ENCODE peak calls at places on chromosomes 5 and 9, in seven cellular contexts. A, X, C, U, K, O and D are unnamed samples. For H3K4me1, the result is how much of the 10 kb centered on the place peaks cover.

GRCh38 chr9:69121155-69122085 is 52.7 kb upstream of the TJP2 start:
- DNase-seq in A (peak), X (peak), C (peak), U (peak), K (peak), O (peak), D (peak)

GRCh38 chr5:138900281-138900965 is 25.3 kb upstream of the LRRTM2 start:
- DNase-seq in A (peak), X (no peak), C (peak), U (no peak), K (no peak), O (no peak), D (no peak)

GRCh38 chr5:5271606-5272321 is 131.6 kb downstream of the ADAMTS16 start:
- DNase-seq in A (no peak), X (no peak), C (peak), U (no peak), K (no peak), O (no peak), D (no peak)

GRCh38 chr5:80070338-80071056 is 35.3 kb downstream of the THBS4 start:
- DNase-seq in A (peak), X (no peak), C (no peak), U (no peak), K (peak), O (no peak), D (no peak)

GRCh38 chr9:88993871-88994819 is 2.9 kb downstream of the S1PR3 start:
- DNase-seq in A (no peak), X (no peak), C (no peak), U (no peak), K (no peak), O (peak), D (no peak)

GRCh38 chr5:140800816-140801493 is at the start of gene PCDHA3:
- DNase-seq in A (peak), X (no peak), C (peak), U (peak), K (peak), O (no peak), D (no peak)

GRCh38 chr9:82074144-82074543 is 85.6 kb downstream of the SPATA31D1 start:
- DNase-seq in A (no peak), X (no peak), C (no peak), U (no peak), K (no peak), O (no peak), D (no peak)

GRCh38 chr9:113573303-113573958 is 109.9 kb downstream of the RGS3 start:
- DNase-seq in A (no peak), X (no peak), C (no peak), U (no peak), K (no peak), O (peak), D (no peak)

GRCh38 chr5:145943674-145944121 is 7.3 kb downstream of the SH3RF2 start:
- DNase-seq in A (peak), X (no peak), C (peak), U (no peak), K (no peak), O (no peak), D (peak)

GRCh38 chr9:4262735-4263141 is 37.1 kb downstream of the GLIS3 start:
- DNase-seq in A (peak), X (no peak), C (peak), U (peak), K (no peak), O (no peak), D (no peak)

GRCh38 chr9:31674264-31674663 is 710.2 kb upstream of the ACO1 start:
- DNase-seq in A (no peak), X (no peak), C (peak), U (no peak), K (no peak), O (no peak), D (no peak)

GRCh38 chr9:93085676-93086075 is 10.3 kb upstream of the CARD19 start:
- DNase-seq in A (no peak), X (no peak), C (no peak), U (no peak), K (no peak), O (no peak), D (peak)

GRCh38 chr5:98454904-98455303 is 318.6 kb upstream of the RGMB start:
- DNase-seq in A (peak), X (no peak), C (peak), U (no peak), K (no peak), O (no peak), D (no peak)

GRCh38 chr5:81297531-81297930 is 3.9 kb upstream of the ZCCHC9 start:
- DNase-seq in A (no peak), X (no peak), C (no peak), U (no peak), K (no peak), O (no peak), D (no peak)
- H3K4me1 ChIP-seq in A (under half), X (under half), C (under half), U (under half), K (under half), O (under half), D (under half)

DNA sequence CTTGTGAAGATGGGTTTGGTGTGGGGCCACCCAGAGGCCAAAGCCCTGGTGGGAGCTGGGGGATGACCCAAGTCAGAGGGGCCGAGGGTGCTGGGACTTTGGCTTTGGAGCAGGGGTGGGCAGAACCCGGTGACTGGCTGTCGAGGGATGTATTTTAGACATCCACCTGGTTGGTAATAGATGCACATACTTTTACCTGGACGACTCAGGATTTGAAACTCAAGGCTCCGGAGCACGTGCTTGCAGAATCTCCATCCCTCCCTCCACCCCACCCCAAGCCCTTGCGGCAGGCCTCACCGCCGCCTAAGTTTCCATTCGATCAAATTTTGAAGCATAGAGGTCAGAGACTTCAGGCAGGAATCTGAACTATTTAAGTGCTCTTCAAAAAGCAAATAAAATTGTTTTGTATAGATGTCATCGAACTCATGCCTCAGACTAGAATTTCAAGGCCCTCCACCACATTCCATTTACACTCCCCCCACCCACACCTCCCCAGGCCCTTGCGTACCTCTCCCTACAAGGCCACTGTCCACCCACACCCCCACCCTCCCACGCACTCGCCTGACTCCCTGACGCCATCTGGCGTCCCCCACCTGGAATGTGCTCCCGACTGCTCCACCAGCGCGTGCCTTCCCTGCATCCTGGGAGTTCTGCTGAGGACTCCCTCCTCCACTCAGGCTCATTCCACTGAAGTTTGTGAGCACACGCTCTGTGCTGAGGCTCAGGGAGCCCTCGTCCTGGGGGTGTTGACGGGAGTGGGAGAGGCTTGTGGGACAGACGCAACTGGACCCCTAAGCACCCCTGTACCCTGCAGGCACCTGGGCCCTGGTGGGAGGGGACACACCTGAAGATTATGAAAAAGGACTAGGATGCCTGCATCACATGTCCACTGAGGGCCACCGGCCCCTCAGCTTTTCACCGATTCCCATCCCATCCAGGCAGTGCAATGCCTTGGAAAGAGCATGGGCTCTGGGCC is 56.4 kb upstream of the RPL26L1 start:
- DNase-seq in A (peak), X (peak), C (no peak), U (peak), K (peak), O (peak), D (peak)
- H3K4me1 ChIP-seq in A (half or more), X (under half), C (under half), U (under half), K (under half), O (under half), D (half or more)

DNA sequence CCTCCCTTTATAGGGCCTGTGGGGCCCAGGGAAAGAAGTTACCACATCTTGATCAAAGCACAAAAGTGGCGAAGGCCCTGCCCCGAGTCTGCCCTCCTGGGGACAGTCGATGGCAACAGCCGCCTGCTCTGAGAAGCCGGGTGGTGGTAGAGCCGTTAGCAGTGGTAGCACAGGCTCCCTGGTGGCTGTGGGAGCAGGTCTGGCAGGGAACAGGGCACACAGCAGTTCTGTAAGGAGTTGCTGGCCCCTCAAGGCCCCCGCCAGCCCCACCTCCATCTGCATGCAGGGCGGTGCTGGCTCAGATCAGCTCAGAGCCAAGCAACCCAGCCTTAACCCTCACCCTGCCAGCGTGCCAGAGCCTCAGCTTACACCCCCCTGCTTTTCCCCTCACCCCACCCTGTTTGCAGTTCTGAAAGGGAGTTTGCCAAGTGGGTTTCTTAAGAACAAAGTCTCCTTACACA is 12.0 kb downstream of the ACSL6 start:
- DNase-seq in A (no peak), X (no peak), C (no peak), U (peak), K (no peak), O (no peak), D (no peak)
- H3K4me1 ChIP-seq in A (under half), X (under half), C (under half), U (under half), K (under half), O (under half), D (under half)

DNA sequence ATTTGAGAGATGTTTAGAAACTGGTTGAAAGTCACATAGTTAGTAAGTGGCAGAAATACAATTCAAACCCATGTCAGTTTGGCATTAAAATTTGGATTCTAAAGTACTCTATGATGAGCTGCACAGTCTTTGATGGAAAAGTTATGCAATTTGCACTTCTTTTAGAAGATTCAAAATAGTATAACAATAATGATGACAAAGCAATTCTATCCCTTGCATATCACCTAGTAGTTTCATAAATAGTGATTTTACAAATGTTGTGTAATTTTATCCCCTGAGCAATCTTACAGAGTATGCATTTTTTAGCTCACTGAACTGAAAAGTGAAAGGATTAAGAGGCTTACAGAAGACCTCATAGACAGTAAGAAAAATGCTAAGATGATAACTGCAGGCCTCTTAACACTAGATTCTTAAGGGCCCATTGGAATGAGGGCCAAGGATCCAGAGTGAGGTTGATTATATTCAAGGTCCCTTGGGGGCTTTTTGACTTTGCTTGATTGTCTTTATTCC is 3.7 kb downstream of the C5orf46 start:
- DNase-seq in A (peak), X (no peak), C (no peak), U (no peak), K (no peak), O (no peak), D (no peak)
- H3K4me1 ChIP-seq in A (under half), X (under half), C (under half), U (under half), K (under half), O (under half), D (under half)

DNA sequence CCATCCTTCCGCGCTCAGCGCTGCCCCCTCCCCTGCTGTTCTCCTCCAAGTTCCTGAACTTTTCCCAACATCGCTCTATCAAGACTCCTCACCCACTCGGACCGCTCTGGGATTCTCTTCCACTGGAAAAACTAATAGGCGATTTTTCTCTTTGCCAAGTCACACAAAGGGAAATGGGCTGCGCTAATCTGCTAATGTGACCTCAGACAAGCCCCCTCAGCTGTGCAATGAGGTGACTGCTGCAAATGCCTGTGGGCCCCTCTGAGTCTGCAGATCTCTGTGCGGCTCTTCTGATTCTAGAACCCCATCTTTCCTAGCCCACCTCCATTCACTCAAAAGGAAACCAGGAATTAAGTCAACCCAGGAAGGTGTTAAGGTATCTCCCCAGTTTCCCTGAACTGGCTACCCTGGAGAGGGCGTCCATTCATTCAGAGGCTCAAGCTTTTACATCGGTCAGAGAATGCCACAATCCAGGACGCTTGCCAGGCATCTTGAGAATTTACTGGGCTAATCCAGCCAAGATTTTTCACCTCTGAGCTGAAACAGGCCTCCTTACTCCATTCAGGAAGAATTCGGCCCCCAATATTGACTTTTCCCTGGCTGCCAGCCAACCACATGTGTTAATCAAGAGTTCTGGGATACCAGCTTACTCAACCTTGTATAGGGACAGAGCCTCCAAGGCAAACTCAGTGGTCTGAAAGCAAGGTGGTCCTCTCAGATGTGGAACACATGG is 795 bp upstream of the ADAMTS12 start:
- DNase-seq in A (peak), X (no peak), C (peak), U (peak), K (no peak), O (peak), D (peak)
- H3K4me1 ChIP-seq in A (under half), X (under half), C (under half), U (under half), K (under half), O (under half), D (under half)

GRCh38 chr5:172856336-172856735 is 22.3 kb downstream of the ERGIC1 start:
- DNase-seq in A (no peak), X (no peak), C (no peak), U (no peak), K (no peak), O (no peak), D (no peak)
- H3K4me1 ChIP-seq in A (half or more), X (under half), C (under half), U (under half), K (under half), O (under half), D (half or more)

DNA sequence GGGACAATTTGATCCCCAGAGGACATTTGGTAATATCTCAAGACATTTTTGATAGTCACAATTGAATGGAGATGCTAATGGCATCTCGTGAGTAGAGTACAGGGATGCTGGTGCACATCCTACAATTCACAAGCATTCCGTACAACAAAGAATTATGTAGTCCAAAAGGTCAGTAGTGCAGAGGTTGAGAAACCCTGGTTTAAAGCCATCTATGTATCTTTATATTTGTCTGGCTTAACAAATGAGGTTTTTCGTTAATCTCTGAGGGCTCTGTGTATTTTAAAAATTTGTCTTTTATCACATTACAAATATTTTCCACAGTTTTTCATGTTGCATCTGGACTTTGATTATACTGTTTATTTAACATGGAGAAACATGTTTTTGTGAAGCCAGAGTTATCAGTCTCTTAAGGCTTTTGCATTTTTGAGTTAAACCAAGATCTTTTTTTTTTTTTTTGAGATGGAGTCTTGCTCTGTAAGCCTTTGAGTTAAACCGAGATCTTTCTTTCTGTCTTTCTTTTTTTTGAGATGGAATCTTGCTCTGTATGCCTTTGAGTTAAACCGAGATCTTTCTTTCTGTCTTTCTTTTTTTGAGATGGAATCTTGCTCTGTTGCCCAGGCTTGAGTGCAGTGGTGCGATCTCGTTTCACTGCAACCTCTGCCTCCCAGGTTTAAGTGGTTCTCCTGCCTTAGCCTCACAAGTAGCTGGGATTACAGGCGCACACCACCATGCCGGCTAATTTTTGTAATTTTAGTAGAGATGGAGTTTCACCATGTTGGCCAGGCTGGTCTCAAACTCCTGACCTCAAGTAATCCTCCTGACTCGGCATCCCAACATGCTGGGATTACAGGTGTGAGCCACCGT is 2.8 kb downstream of the HSDL2 start:
- DNase-seq in A (no peak), X (no peak), C (no peak), U (no peak), K (no peak), O (no peak), D (no peak)
- H3K4me1 ChIP-seq in A (under half), X (under half), C (under half), U (under half), K (under half), O (under half), D (under half)

GRCh38 chr5:7869474-7870136 is 657 bp downstream of the MTRR start:
- DNase-seq in A (no peak), X (no peak), C (peak), U (peak), K (peak), O (no peak), D (no peak)
- H3K4me1 ChIP-seq in A (under half), X (under half), C (under half), U (under half), K (half or more), O (under half), D (under half)

GRCh38 chr9:133700861-133701320 is 37.3 kb downstream of the SARDH start:
- DNase-seq in A (no peak), X (no peak), C (no peak), U (no peak), K (peak), O (no peak), D (no peak)
- H3K4me1 ChIP-seq in A (under half), X (under half), C (under half), U (under half), K (half or more), O (under half), D (under half)